ENCODE peak calls at places on chromosomes 16 and 17, in ten cellular contexts. X is B cell; Z is nephron progenitor cell; T is HEK293T; G is mucosa of gallbladder; N is mesendoderm; W is BJ; U is stimulated activated CD8-positive, alpha-beta memory T cell treated with anti-CD3 and anti-CD28 coated beads, Interleukin-15, amount 100 ng/mL, for 4 hours; Y is mucosa of descending colon; R is OCI-M1. H is an unnamed sample.

GRCh38 chr17:9212376-9213310 is 191.3 kb downstream of the NTN1 start:
- DNase-seq in W (no peak), Y (peak; percentile 41), N (no peak), R (no peak), G (no peak), X (no peak), T (no peak), Z (no peak), U (no peak), H (no peak)

GRCh38 chr16:89620406-89620841 is 7.0 kb downstream of the DPEP1 start:
- DNase-seq in Y (no peak), R (no peak), T (no peak), X (no peak), U (no peak), G (no peak), W (no peak), Z (no peak), N (no peak), H (no peak)

GRCh38 chr16:4702466-4702808 is 9.1 kb downstream of the NUDT16L1 start:
- DNase-seq in N (no peak), Y (peak; percentile 51), Z (no peak), R (no peak), T (no peak), U (no peak), X (no peak), W (no peak), G (no peak), H (no peak)

GRCh38 chr17:75404739-75405364 is 626 bp downstream of the GRB2 start:
- DNase-seq in U (peak; percentile 24), T (peak; percentile 60), Y (peak; percentile 72), X (peak; percentile 29), W (no peak), Z (peak; percentile 64), R (peak; percentile 60), N (peak; percentile 60), G (peak; percentile 25), H (peak; percentile 25)

GRCh38 chr16:73152731-73153130 is 104.8 kb upstream of the ZFHX3 start:
- DNase-seq in Z (peak; percentile 43), R (peak; percentile 1), N (peak; percentile 97), U (no peak), G (no peak), X (no peak), T (no peak), Y (no peak), W (no peak), H (no peak)

GRCh38 chr17:63760771-63761539 is 12.4 kb downstream of the CCDC47 start:
- DNase-seq in Y (no peak), R (no peak), U (no peak), T (no peak), X (no peak), N (peak; percentile 17), W (no peak), G (no peak), Z (no peak), H (no peak)

GRCh38 chr16:23408242-23409201 is 44.5 kb downstream of the COG7 start:
- DNase-seq in W (peak; percentile 38), R (no peak), N (peak; percentile 61), U (no peak), Y (peak; percentile 74), T (peak; percentile 34), X (peak; percentile 9), Z (no peak), G (no peak), H (no peak)

GRCh38 chr16:4275861-4276260 is 3.0 kb upstream of the TFAP4 start:
- DNase-seq in Z (no peak), N (no peak), R (no peak), G (no peak), U (no peak), X (peak; percentile 3), W (no peak), T (no peak), Y (no peak), H (no peak)

GRCh38 chr16:24381470-24382118 is 125.5 kb downstream of the CACNG3 start:
- DNase-seq in N (no peak), G (no peak), Y (no peak), W (no peak), X (no peak), T (no peak), Z (no peak), U (no peak), R (no peak), H (no peak)

GRCh38 chr17:61221181-61221580 is 178.5 kb upstream of the TBX2 start:
- DNase-seq in X (no peak), U (no peak), G (no peak), Z (no peak), T (no peak), R (peak; percentile 74), W (no peak), N (peak; percentile 90), Y (no peak), H (no peak)

GRCh38 chr16:23508589-23509440 is 1.5 kb downstream of the GGA2 start:
- DNase-seq in U (no peak), G (no peak), X (no peak), W (no peak), Y (no peak), Z (peak; percentile 24), T (peak; percentile 17), N (peak; percentile 84), R (peak; percentile 47), H (no peak)

GRCh38 chr17:61408151-61409041 is 8.8 kb downstream of the TBX2 start:
- DNase-seq in N (no peak), Y (peak; percentile 35), G (no peak), W (no peak), U (no peak), Z (no peak), T (no peak), R (no peak), X (peak; percentile 41), H (peak; percentile 5)

GRCh38 chr17:73311428-73311780 is 397 bp downstream of the CDC42EP4 start:
- DNase-seq in U (no peak), X (peak; percentile 50), G (peak; percentile 50), W (no peak), Y (no peak), T (no peak), R (no peak), N (no peak), Z (no peak), H (no peak)

GRCh38 chr17:17690156-17690737 is 9.0 kb downstream of the RAI1 start:
- DNase-seq in Y (no peak), U (no peak), T (no peak), R (no peak), G (no peak), N (no peak), W (no peak), Z (no peak), X (no peak), H (no peak)

GRCh38 chr17:37667039-37667438 is 23.8 kb upstream of the DDX52 start:
- DNase-seq in T (no peak), W (no peak), G (no peak), N (no peak), Y (no peak), Z (no peak), X (no peak), R (no peak), U (no peak), H (no peak)

GRCh38 chr16:4465977-4466779 is 8.2 kb downstream of the NMRAL1 start:
- DNase-seq in G (peak; percentile 68), U (peak; percentile 50), X (no peak), Z (no peak), W (no peak), R (no peak), Y (peak; percentile 80), T (no peak), N (no peak), H (peak; percentile 41)

GRCh38 chr17:40287159-40287493 is 553 bp upstream of the CDC6 start:
- DNase-seq in X (no peak), T (no peak), R (no peak), Z (no peak), W (no peak), U (no peak), N (no peak), Y (no peak), G (no peak), H (no peak)

GRCh38 chr16:73817500-73817899 is 479.1 kb upstream of the PSMD7 start:
- DNase-seq in T (no peak), G (peak; percentile 11), R (no peak), Z (no peak), X (no peak), Y (no peak), U (no peak), W (no peak), N (no peak), H (no peak)

GRCh38 chr16:73433493-73434307 is 385.8 kb upstream of the ZFHX3 start:
- DNase-seq in U (no peak), N (no peak), R (no peak), T (no peak), X (no peak), G (no peak), W (no peak), Z (peak; percentile 16), Y (no peak), H (no peak)

GRCh38 chr16:52050418-52050817 is 496.5 kb downstream of the TOX3 start:
- DNase-seq in X (no peak), R (peak; percentile 70), G (peak; percentile 24), N (no peak), T (no peak), Z (no peak), Y (no peak), W (no peak), U (no peak), H (no peak)

GRCh38 chr16:66116163-66116792 is 250.2 kb upstream of the CDH5 start:
- DNase-seq in N (no peak), T (no peak), X (no peak), U (no peak), Y (no peak), W (no peak), Z (no peak), R (no peak), G (no peak), H (no peak)

GRCh38 chr16:54431041-54431996 is 144.7 kb upstream of the IRX3 start:
- DNase-seq in R (peak; percentile 20), G (no peak), T (no peak), Z (no peak), Y (no peak), W (peak; percentile 12), X (no peak), N (no peak), U (no peak), H (no peak)

GRCh38 chr16:78473031-78473699 is 373.7 kb downstream of the WWOX start:
- DNase-seq in Z (no peak), T (no peak), Y (no peak), R (no peak), U (no peak), G (no peak), W (no peak), N (no peak), X (no peak), H (no peak)

GRCh38 chr16:2856061-2856670 is 1.8 kb downstream of the PRSS22 start:
- DNase-seq in U (no peak), N (peak; percentile 40), R (peak; percentile 21), T (peak; percentile 68), Y (no peak), X (no peak), G (no peak), W (no peak), Z (peak; percentile 44), H (no peak)

GRCh38 chr16:2146739-2147138 is 1.7 kb upstream of the RAB26 start:
- DNase-seq in R (no peak), W (no peak), X (no peak), N (no peak), G (no peak), U (no peak), T (no peak), Y (no peak), Z (no peak), H (no peak)

GRCh38 chr16:55280622-55281021 is 43.4 kb upstream of the IRX6 start:
- DNase-seq in N (no peak), Y (no peak), R (no peak), Z (no peak), U (no peak), X (no peak), W (no peak), T (no peak), G (no peak), H (no peak)

GRCh38 chr17:81335388-81336157 is 40.5 kb upstream of the SLC38A10 start:
- DNase-seq in T (no peak), R (no peak), Y (peak; percentile 83), U (no peak), N (no peak), W (no peak), X (no peak), G (no peak), Z (no peak), H (no peak)

GRCh38 chr17:76734080-76734840 is 2.9 kb downstream of the SRSF2 start:
- DNase-seq in T (no peak), R (peak; percentile 52), N (no peak), Y (no peak), W (no peak), Z (no peak), G (no peak), U (no peak), X (no peak), H (no peak)